ENCODE peak calls at places on chromosomes 12 and 14, in five cellular contexts. Q is HCT116, H is hepatocyte, U is IMR-90, A is PC-3. I is an unnamed sample. For H4K20me1, the result is how much of the 10 kb centered on the place peaks cover.

GRCh38 chr14:59816931-59817330 is 53.6 kb downstream of the RTN1 start:
- DNase-seq in Q (no peak), H (no peak), U (no peak), A (no peak), I (no peak)

GRCh38 chr14:99430491-99430890 is 50.2 kb downstream of the SETD3 start:
- DNase-seq in Q (no peak), H (no peak), U (no peak), A (peak), I (no peak)

GRCh38 chr12:75766263-75767160 is 255.1 kb upstream of the KRR1 start:
- DNase-seq in Q (peak), H (no peak), U (peak), A (peak), I (no peak)

GRCh38 chr12:29714966-29715365 is 68.8 kb downstream of the TMTC1 start:
- DNase-seq in Q (no peak), H (no peak), U (no peak), A (no peak), I (no peak)

GRCh38 chr14:92922883-92923743 is at the start of gene CHGA:
- DNase-seq in Q (no peak), H (peak), U (peak), A (no peak), I (peak)

GRCh38 chr14:57982161-57982560 is 116.3 kb upstream of the SLC35F4 start:
- DNase-seq in Q (no peak), H (no peak), U (no peak), A (no peak), I (no peak)

GRCh38 chr12:20196767-20197166 is 171.6 kb upstream of the PDE3A start:
- DNase-seq in Q (no peak), H (no peak), U (no peak), A (no peak), I (no peak)

GRCh38 chr12:63913929-63914328 is 69.4 kb downstream of the SRGAP1 start:
- DNase-seq in Q (no peak), H (no peak), U (no peak), A (no peak), I (no peak)

GRCh38 chr12:9707864-9708808 is 24.8 kb downstream of the CLECL1 start:
- DNase-seq in Q (peak), H (peak), U (peak), A (peak), I (peak)

GRCh38 chr12:55806982-55807381 is 10.5 kb downstream of the SARNP start:
- DNase-seq in Q (no peak), H (no peak), U (no peak), A (no peak), I (no peak)
- H4K20me1 ChIP-seq in Q (under half), H (half or more), U (half or more), A (under half), I (under half)

GRCh38 chr12:96260644-96261043 is 66.5 kb downstream of the ELK3 start:
- DNase-seq in Q (no peak), H (no peak), U (no peak), A (no peak), I (no peak)

GRCh38 chr12:96255077-96255476 is 60.9 kb downstream of the ELK3 start:
- DNase-seq in Q (no peak), H (no peak), U (peak), A (no peak), I (no peak)

GRCh38 chr12:96257550-96258392 is 63.6 kb downstream of the ELK3 start:
- DNase-seq in Q (no peak), H (no peak), U (peak), A (no peak), I (no peak)

GRCh38 chr12:96258451-96258933 is 64.3 kb downstream of the ELK3 start:
- DNase-seq in Q (no peak), H (no peak), U (peak), A (no peak), I (peak)

GRCh38 chr12:96256672-96257361 is 62.6 kb downstream of the ELK3 start:
- DNase-seq in Q (no peak), H (no peak), U (no peak), A (no peak), I (no peak)
- H4K20me1 ChIP-seq in Q (under half), H (under half), U (half or more), A (under half), I (under half)

DNA sequence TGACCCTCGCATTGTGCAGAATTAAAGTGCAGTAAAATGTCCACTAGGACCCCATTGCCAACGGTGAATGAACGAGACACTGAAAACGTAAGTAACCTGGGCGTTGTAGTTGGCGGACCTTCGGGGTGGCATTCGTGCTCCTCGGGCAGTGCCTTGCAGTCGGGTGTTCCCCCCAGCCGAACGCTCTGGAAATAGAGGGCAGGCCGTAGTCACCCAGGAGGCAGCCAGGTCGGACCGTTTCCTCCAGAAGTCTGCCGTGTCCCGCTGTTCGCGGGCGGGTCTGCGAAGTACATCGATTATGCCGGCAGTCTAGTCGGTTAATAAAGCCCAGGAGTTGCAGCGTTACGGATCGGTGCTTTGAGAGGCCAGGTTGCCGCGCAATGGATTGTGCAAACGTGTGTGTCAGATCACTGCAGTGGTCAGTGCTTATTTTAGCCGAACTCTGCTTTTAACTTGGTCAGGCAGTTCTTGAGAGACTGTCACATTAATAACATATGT is 828 bp downstream of the MARK3 start:
- DNase-seq in Q (no peak), H (peak), U (peak), A (peak), I (peak)
- H4K20me1 ChIP-seq in Q (under half), H (under half), U (half or more), A (under half), I (under half)

GRCh38 chr12:79997115-79997805 is 62.4 kb upstream of the PPP1R12A start:
- DNase-seq in Q (no peak), H (no peak), U (no peak), A (no peak), I (no peak)

GRCh38 chr12:79998554-79998953 is 63.7 kb upstream of the PPP1R12A start:
- DNase-seq in Q (no peak), H (no peak), U (no peak), A (no peak), I (no peak)

GRCh38 chr12:80001562-80001961 is 66.7 kb upstream of the PPP1R12A start:
- DNase-seq in Q (no peak), H (no peak), U (no peak), A (peak), I (no peak)

DNA sequence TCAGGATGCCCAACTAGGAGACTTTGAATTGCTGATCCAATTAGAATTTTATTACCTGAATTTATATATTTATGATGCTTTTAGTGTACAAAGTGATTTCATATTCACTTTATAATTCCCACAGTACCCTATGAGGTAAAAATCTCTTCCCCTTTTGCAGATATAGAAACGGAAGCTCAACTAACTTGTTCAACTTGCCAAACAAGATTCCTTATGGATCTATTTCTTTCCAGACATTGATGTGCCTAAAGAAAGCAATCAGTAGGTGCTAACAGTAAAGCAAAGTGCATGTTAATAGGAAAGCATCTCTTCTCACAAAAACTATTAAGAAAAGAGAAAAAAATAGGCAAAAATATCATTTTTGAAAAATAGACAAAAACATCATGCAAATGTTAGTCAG is 65.9 kb upstream of the PPP1R12A start:
- DNase-seq in Q (no peak), H (no peak), U (no peak), A (peak), I (no peak)
- H4K20me1 ChIP-seq in Q (under half), H (under half), U (under half), A (under half), I (under half)

DNA sequence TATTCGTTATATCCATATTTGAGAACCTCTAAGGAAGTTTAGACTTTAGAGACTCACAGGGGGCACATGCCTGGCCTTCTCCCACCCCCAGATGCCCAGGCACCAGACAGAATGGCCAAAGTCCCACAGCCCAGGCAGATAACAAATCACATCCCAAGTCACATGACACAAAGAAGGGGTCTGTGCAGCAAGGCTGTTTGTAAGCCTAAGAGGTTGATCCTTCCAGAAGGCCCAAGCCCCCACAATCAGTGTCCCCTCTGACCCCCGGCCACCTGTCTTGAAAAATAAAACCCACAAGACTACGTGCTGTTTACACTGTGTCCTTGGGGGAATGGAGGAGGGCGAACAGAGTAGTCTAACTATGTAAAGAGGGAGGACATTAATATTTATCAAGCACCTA is 5.1 kb downstream of the CTDSP2 start:
- DNase-seq in Q (no peak), H (no peak), U (no peak), A (no peak), I (no peak)
- H4K20me1 ChIP-seq in Q (under half), H (half or more), U (half or more), A (half or more), I (half or more)

DNA sequence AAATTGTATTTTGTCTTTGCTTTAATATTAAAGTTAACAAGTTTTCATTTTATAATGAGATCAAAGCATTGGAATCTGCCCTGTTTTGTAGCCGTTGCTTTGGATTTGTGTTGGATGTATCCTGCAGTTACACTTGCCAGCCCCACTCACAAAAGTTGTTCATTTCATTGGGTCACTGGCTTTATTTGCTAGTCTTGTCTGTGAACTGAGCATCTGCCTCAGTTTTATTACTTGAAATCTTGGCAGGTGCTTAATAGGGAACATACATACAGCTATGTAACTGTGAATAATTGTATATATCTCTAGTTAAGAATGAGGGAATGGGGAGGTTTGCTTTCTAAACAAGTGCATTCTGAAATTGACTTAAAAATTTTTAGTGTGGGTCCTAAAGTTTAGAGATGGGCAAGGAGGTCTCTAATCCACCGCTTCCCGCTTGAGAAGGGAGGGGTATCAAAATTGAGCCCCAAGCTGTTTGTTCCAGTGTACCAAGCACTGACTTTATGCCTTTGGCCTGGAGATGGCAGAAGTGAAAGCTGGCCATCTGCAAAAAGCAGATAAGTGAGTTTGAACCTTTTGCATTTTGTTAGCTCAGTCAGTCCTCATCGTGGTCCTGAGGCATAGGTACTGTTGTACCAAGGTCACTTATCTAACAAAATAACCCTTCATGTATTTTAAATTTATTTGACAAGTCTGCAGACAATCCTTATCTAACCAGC is 9.3 kb downstream of the EIF5 start:
- DNase-seq in Q (no peak), H (no peak), U (no peak), A (no peak), I (no peak)
- H4K20me1 ChIP-seq in Q (under half), H (half or more), U (under half), A (under half), I (under half)

GRCh38 chr14:50355692-50356091 is 41.0 kb downstream of the CDKL1 start:
- DNase-seq in Q (no peak), H (no peak), U (no peak), A (no peak), I (no peak)
- H4K20me1 ChIP-seq in Q (under half), H (under half), U (under half), A (under half), I (under half)

GRCh38 chr12:111450676-111451075 is 45.0 kb downstream of the SH2B3 start:
- DNase-seq in Q (no peak), H (no peak), U (no peak), A (no peak), I (no peak)
- H4K20me1 ChIP-seq in Q (under half), H (under half), U (under half), A (under half), I (under half)

DNA sequence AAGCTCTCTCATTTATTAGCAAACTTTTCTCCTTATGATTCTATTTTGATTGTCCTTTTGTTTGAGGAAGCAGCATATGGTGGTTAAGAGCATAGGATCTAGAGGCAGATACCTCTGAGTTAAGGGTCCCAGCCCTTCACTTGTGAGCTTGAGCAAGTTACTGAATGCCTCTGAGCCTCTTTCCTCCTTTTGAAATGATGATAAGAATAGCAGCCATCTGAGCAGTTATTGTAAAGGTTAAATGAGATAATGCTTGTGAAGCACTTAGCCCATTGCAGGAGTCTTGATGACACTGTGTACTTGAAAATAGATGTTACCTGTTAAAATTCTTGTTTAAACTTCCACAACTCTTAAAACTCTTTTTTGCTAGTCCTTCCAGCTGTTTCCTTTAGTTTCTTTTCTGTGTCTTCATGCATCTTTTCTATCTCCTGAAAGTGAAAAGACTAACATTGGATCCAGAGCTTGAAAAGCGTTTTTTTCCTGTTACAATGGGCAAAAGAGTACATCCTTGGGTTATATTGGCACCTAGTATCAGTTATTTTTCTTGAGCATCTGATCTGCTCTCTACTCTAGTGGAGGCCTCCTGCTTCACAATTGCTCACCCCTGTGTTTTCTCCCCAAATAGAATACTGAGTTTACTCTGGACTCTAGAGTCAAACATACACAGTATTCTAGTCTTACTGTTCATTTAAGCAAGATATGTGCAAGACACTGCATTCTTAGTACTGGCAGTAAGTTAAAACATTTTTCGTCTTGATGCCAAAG is 3.1 kb downstream of the HIF1A start:
- DNase-seq in Q (no peak), H (no peak), U (no peak), A (no peak), I (no peak)
- H4K20me1 ChIP-seq in Q (under half), H (half or more), U (half or more), A (half or more), I (under half)